ENCODE peak calls at places on chromosome 19, in seven cellular contexts. One of them, this sample, is unnamed.
A peak's percentile ranks its signal among the peaks of the same experiment; 100 is the strongest.

GRCh38 chr19:38395381-38396127 is 7.1 kb downstream of the SPRED3 start:
- DNase-seq in thoracic aorta: no peak
- DNase-seq in right lobe of liver: no peak
- DNase-seq in Panc1: no peak
- DNase-seq in mammary epithelial cell: no peak
- DNase-seq in transverse colon: no peak
- DNase-seq in lower lobe of right lung: no peak
- DNase-seq in this sample: no peak

GRCh38 chr19:31185261-31185660 is 164.0 kb downstream of the TSHZ3 start:
- DNase-seq in thoracic aorta: no peak
- DNase-seq in right lobe of liver: no peak
- DNase-seq in Panc1: no peak
- DNase-seq in mammary epithelial cell: no peak
- DNase-seq in transverse colon: no peak
- DNase-seq in lower lobe of right lung: no peak
- DNase-seq in this sample: no peak

GRCh38 chr19:9644472-9644871 is 23.4 kb upstream of the ZNF561 start:
- DNase-seq in thoracic aorta: no peak
- DNase-seq in right lobe of liver: no peak
- DNase-seq in Panc1: no peak
- DNase-seq in mammary epithelial cell: no peak
- DNase-seq in transverse colon: no peak
- DNase-seq in lower lobe of right lung: no peak
- DNase-seq in this sample: no peak

GRCh38 chr19:34793562-34793961 is 20.5 kb upstream of the ZNF599 start:
- DNase-seq in thoracic aorta: no peak
- DNase-seq in right lobe of liver: no peak
- DNase-seq in Panc1: no peak
- DNase-seq in mammary epithelial cell: no peak
- DNase-seq in transverse colon: no peak
- DNase-seq in lower lobe of right lung: no peak
- DNase-seq in this sample: no peak

GRCh38 chr19:38263696-38264485 is 482 bp upstream of the SPINT2 start:
- DNase-seq in thoracic aorta: peak; percentile 46
- DNase-seq in right lobe of liver: peak; percentile 59
- DNase-seq in Panc1: no peak
- DNase-seq in mammary epithelial cell: peak; percentile 95
- DNase-seq in transverse colon: peak; percentile 96
- DNase-seq in lower lobe of right lung: no peak
- DNase-seq in this sample: no peak

GRCh38 chr19:33428627-33429013 is 55.1 kb downstream of the CEBPG start:
- DNase-seq in thoracic aorta: no peak
- DNase-seq in right lobe of liver: peak; percentile 4
- DNase-seq in Panc1: no peak
- DNase-seq in mammary epithelial cell: no peak
- DNase-seq in transverse colon: no peak
- DNase-seq in lower lobe of right lung: peak; percentile 14
- DNase-seq in this sample: no peak

GRCh38 chr19:40716031-40716654 is 543 bp downstream of the COQ8B start:
- DNase-seq in thoracic aorta: peak; percentile 78
- DNase-seq in right lobe of liver: no peak
- DNase-seq in Panc1: no peak
- DNase-seq in mammary epithelial cell: peak; percentile 98
- DNase-seq in transverse colon: no peak
- DNase-seq in lower lobe of right lung: no peak
- DNase-seq in this sample: no peak

GRCh38 chr19:7366701-7367420 is 18.1 kb downstream of the ARHGEF18 start:
- DNase-seq in thoracic aorta: no peak
- DNase-seq in right lobe of liver: no peak
- DNase-seq in Panc1: peak; percentile 48
- DNase-seq in mammary epithelial cell: peak; percentile 49
- DNase-seq in transverse colon: no peak
- DNase-seq in lower lobe of right lung: no peak
- DNase-seq in this sample: no peak

GRCh38 chr19:43755256-43755801 is 567 bp upstream of the SMG9 start:
- DNase-seq in thoracic aorta: no peak
- DNase-seq in right lobe of liver: peak; percentile 84
- DNase-seq in Panc1: no peak
- DNase-seq in mammary epithelial cell: peak; percentile 42
- DNase-seq in transverse colon: peak; percentile 90
- DNase-seq in lower lobe of right lung: peak; percentile 87
- DNase-seq in this sample: no peak

GRCh38 chr19:8702350-8702749 is 3.8 kb upstream of the ACTL9 start:
- DNase-seq in thoracic aorta: no peak
- DNase-seq in right lobe of liver: no peak
- DNase-seq in Panc1: no peak
- DNase-seq in mammary epithelial cell: no peak
- DNase-seq in transverse colon: no peak
- DNase-seq in lower lobe of right lung: no peak
- DNase-seq in this sample: no peak

GRCh38 chr19:4246767-4247593 is at the start of gene YJU2:
- DNase-seq in thoracic aorta: peak; percentile 99
- DNase-seq in right lobe of liver: peak; percentile 99
- DNase-seq in Panc1: peak; percentile 91
- DNase-seq in mammary epithelial cell: peak; percentile 98
- DNase-seq in transverse colon: peak; percentile 99
- DNase-seq in lower lobe of right lung: peak; percentile 99
- DNase-seq in this sample: peak; percentile 96
- TF ChIP-seq CTCF in thoracic aorta: peak; percentile 26
- TF ChIP-seq CTCF in right lobe of liver: peak; percentile 24
- TF ChIP-seq CTCF in Panc1: no peak
- TF ChIP-seq CTCF in mammary epithelial cell: peak; percentile 48
- TF ChIP-seq CTCF in transverse colon: peak; percentile 20
- TF ChIP-seq CTCF in lower lobe of right lung: peak; percentile 45
- TF ChIP-seq CTCF in this sample: peak; percentile 32

DNA sequence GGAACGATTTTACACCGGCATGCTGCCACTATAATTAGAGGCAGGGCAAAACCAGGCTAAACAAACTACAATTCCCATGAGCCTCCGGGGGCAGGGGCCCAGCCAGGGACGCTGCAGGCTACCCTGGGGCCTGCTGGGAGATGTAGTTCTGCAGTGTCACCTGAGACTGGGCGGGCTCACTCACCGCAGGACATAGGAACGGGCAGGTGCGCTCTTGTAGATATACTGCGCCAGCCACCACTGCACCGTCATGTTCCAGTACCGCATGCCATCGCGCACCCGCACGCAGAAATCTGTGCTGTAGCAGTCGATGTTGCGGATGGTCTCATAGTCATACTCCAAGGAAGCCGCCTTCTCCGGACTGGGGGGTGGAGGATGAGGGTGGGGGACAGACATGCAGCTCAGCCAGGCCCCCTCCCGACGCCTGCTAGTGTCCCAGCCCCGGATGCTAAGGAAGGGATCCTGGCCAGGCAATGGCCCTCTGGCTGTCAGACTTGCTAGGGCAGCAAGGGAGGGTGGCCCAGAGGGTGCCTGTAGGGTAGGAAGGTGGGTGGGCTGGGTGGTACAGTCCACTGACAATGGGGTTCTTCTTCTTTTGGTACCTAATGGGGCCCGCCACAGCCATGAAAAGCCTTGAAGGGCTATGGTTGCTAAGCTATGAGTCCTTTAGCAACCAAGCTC is 5.8 kb upstream of the TMC4 start:
- DNase-seq in thoracic aorta: no peak
- DNase-seq in right lobe of liver: no peak
- DNase-seq in Panc1: no peak
- DNase-seq in mammary epithelial cell: no peak
- DNase-seq in transverse colon: no peak
- DNase-seq in lower lobe of right lung: no peak
- DNase-seq in this sample: no peak
- H3K27ac ChIP-seq in thoracic aorta: no peak overlapping the region
- H3K27ac ChIP-seq in right lobe of liver: no peak overlapping the region
- H3K27ac ChIP-seq in Panc1: no peak overlapping the region
- H3K27ac ChIP-seq in mammary epithelial cell: no peak overlapping the region
- H3K27ac ChIP-seq in transverse colon: no peak overlapping the region
- H3K27ac ChIP-seq in lower lobe of right lung: no peak overlapping the region
- H3K27ac ChIP-seq in this sample: no peak overlapping the region

DNA sequence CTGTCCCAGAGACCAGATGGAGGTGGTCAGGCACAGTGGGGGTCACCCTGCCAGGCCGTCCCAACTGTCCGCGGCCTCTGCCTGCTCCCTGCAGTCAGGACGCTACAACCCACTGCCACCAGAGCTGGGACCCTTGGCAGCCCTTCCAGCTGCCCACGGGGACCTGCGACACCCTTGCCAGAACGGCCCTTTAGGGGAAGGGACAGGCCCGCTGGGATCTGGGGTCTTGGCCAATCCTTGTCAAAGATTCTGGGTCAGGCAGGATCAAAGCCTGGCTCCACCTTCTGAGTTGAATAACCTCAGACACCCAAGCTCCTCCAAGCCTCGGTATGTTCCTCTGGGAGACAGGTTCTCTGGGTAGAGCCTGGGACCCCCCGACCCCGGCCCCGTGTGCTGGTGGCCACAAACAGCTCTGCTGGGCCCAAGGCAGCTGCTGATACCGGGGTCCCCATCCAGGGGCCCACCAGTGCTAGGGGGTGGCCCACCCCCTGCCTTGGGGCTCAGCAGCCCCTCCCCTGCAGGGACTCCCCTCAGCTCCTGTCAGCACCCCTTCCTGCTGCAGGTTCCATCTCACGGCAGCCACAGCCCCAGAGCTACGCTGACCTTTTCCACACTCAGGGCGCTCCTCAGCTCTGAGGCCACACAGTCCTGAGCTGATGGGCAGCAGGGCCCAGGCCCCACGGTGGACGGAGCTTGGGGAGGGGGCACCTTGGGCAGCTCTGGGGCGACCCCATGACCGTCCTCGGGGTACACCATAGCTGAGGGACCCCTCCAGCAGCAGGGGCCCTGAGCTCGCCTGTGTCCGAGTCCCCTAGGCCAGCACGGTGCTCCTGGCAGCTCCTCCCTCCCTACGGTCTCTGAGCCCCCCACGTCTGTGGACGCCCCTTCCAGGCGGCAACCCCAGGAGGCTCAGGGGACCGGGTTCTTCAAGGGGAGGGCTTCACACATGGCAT is 18.4 kb downstream of the SBNO2 start:
- DNase-seq in thoracic aorta: no peak
- DNase-seq in right lobe of liver: peak; percentile 74
- DNase-seq in Panc1: no peak
- DNase-seq in mammary epithelial cell: no peak
- DNase-seq in transverse colon: no peak
- DNase-seq in lower lobe of right lung: no peak
- DNase-seq in this sample: no peak
- H3K4me3 ChIP-seq in thoracic aorta: peak overlapping the region; percentile 58
- H3K4me3 ChIP-seq in right lobe of liver: peak overlapping the region; percentile 41
- H3K4me3 ChIP-seq in Panc1: no peak overlapping the region
- H3K4me3 ChIP-seq in mammary epithelial cell: peak overlapping the region; percentile 36
- H3K4me3 ChIP-seq in transverse colon: no peak overlapping the region
- H3K4me3 ChIP-seq in lower lobe of right lung: peak overlapping the region; percentile 50
- H3K4me3 ChIP-seq in this sample: peak overlapping the region; percentile 24

DNA sequence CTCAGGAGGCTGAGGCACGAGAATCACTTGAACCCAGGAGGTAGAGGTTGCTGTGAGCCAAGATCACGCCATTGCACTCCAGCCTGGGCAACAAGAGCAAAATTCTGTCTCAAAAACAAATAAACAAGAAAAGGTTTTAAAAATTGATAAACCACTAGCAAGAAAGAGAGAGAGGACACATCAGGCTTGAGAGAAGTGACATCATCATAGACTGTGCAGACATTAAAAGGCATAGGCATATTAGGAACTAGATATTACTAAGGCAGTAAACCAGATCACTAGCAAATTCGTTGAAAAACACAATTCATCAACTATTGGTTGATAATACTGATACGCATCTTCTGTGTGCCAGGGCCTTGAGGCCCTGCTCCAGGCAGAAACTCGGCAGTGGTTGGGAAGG is 7.7 kb downstream of the A1BG start:
- DNase-seq in thoracic aorta: no peak
- DNase-seq in right lobe of liver: no peak
- DNase-seq in Panc1: no peak
- DNase-seq in mammary epithelial cell: no peak
- DNase-seq in transverse colon: no peak
- DNase-seq in lower lobe of right lung: no peak
- DNase-seq in this sample: no peak
- TF ChIP-seq CTCF in thoracic aorta: no peak
- TF ChIP-seq CTCF in right lobe of liver: no peak
- TF ChIP-seq CTCF in Panc1: no peak
- TF ChIP-seq CTCF in mammary epithelial cell: no peak
- TF ChIP-seq CTCF in transverse colon: no peak
- TF ChIP-seq CTCF in lower lobe of right lung: no peak
- TF ChIP-seq CTCF in this sample: no peak

DNA sequence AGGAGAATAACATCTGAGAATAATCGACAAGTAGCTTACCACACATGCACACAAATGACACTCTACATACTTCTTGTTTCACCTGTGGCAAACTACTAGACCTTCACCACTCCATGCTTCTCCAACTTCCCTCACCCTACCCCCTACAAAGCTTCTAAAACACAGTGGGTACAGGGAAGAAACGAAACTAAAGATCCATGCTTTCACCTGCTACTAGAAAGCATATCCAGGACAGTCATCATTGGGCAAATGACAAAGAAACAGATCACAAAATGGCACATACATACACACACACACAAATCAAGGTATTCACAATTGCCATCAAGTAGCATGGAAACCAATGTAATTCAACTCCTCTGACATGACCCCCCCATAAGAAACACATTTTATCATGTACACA is 10.6 kb downstream of the BRD4 start:
- DNase-seq in thoracic aorta: no peak
- DNase-seq in right lobe of liver: no peak
- DNase-seq in Panc1: no peak
- DNase-seq in mammary epithelial cell: no peak
- DNase-seq in transverse colon: no peak
- DNase-seq in lower lobe of right lung: no peak
- DNase-seq in this sample: no peak
- H3K27ac ChIP-seq in thoracic aorta: no peak overlapping the region
- H3K27ac ChIP-seq in right lobe of liver: no peak overlapping the region
- H3K27ac ChIP-seq in Panc1: no peak overlapping the region
- H3K27ac ChIP-seq in mammary epithelial cell: no peak overlapping the region
- H3K27ac ChIP-seq in transverse colon: no peak overlapping the region
- H3K27ac ChIP-seq in lower lobe of right lung: no peak overlapping the region
- H3K27ac ChIP-seq in this sample: no peak overlapping the region

GRCh38 chr19:6261883-6262282 is 17.9 kb downstream of the MLLT1 start:
- DNase-seq in thoracic aorta: no peak
- DNase-seq in right lobe of liver: no peak
- DNase-seq in Panc1: no peak
- DNase-seq in mammary epithelial cell: no peak
- DNase-seq in transverse colon: no peak
- DNase-seq in lower lobe of right lung: no peak
- DNase-seq in this sample: no peak
- H3K4me3 ChIP-seq in thoracic aorta: no peak overlapping the region
- H3K4me3 ChIP-seq in right lobe of liver: no peak overlapping the region
- H3K4me3 ChIP-seq in Panc1: no peak overlapping the region
- H3K4me3 ChIP-seq in mammary epithelial cell: no peak overlapping the region
- H3K4me3 ChIP-seq in transverse colon: no peak overlapping the region
- H3K4me3 ChIP-seq in lower lobe of right lung: no peak overlapping the region
- H3K4me3 ChIP-seq in this sample: no peak overlapping the region

This sample was measured in esophagus squamous epithelium.